ENCODE peak calls at places on chromosomes 11 and 22, in four cellular contexts. L is A549, M is WTC11, F is HepG2. K is an unnamed sample.

GRCh38 chr11:134676516-134677287 is 264.7 kb upstream of the B3GAT1 start:
- DNase-seq in F (no peak), M (no peak), L (no peak), K (no peak)

GRCh38 chr22:35540600-35541253 is at the start of gene RASD2:
- DNase-seq in F (no peak), L (peak; percentile 51), M (peak; percentile 56), K (no peak)

GRCh38 chr11:111845256-111846028 is 25.9 kb downstream of the ALG9 start:
- DNase-seq in F (no peak), M (no peak), L (no peak), K (no peak)

GRCh38 chr22:49307870-49308269 is 519.8 kb downstream of the BRD1 start:
- DNase-seq in M (no peak), F (no peak), L (no peak), K (no peak)

GRCh38 chr22:50505276-50505775 is 2.2 kb downstream of the LMF2 start:
- DNase-seq in M (no peak), F (no peak), L (no peak), K (no peak)

GRCh38 chr11:62705880-62706831 is 1.1 kb downstream of the BSCL2 start:
- DNase-seq in F (peak; percentile 83), L (peak; percentile 87), M (peak; percentile 96), K (peak; percentile 93)

GRCh38 chr11:86743223-86744118 is 56.9 kb upstream of the PRSS23 start:
- DNase-seq in F (peak; percentile 57), M (no peak), L (peak; percentile 78), K (peak; percentile 70)

GRCh38 chr11:697811-698311 is 2.2 kb downstream of the TMEM80 start:
- DNase-seq in M (no peak), F (no peak), L (no peak), K (no peak)

GRCh38 chr11:114226283-114226859 is 69.8 kb upstream of the NNMT start:
- DNase-seq in M (no peak), L (no peak), F (no peak), K (no peak)

GRCh38 chr11:13268791-13269190 is 8.8 kb upstream of the BMAL1 start:
- DNase-seq in M (no peak), F (no peak), L (no peak), K (no peak)

DNA sequence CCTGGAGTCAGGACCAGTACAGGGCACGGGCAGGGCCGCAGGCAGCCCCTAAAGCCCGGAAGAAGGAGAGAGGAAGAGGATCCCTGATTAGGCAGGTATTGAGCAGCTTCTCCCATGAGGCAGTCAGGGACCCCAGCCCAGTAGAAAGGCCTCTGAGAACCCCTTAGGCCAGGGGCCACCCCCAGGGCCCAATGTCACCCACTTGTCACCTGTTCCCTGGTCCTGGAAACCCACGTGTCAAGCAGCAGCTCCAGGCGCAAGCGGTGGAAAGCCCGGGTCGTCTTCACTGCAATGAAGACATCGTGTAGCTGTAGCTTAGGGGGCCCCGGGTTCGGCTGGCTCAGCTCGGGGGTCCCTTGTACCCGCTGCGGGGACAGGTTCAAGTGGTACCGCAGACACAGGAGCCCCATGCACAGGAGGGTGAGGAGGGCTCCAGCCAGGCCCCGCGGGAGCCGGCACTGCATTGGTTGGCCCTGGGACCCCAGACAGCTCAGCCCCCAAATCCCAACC is 415 bp downstream of the MFNG start:
- DNase-seq in M (no peak), F (no peak), L (no peak), K (no peak)
- TF ChIP-seq HMGXB4 in M (no peak), F (no peak), L (no peak), K (no peak)

DNA sequence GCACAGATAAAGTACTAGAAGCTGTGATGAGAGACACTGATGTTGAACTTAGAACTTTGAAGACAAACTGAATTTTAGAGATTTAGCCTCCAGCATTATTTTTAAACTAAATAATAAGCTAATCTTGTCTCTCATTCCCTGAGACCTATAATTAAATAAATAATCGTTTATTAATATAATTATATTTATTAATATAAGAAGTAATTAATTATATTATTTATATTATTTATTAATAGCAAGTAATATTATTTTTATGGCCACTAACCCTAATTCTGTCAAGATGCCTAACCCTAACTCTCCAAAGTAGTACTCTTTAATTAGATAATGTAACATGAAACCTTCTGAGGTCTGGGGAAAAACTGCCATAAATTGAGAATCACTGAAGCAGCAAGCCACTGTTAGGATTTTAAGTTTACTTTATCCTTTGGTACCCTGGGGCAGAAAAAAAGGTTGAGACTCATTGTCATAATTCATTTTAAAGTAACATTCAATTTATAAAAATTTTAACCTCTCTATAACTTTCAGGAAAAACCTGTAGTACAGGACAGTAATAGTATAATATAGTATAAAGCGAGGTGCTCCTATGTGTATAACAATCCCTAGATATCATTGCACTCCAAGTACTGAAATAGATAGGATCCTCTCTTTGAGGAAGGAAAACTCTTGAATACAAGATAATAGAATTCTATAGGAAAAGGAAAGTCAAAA is 85.4 kb downstream of the TTC28 start:
- DNase-seq in M (no peak), L (no peak), F (no peak), K (no peak)
- TF ChIP-seq HMGXB4 in M (no peak), L (no peak), F (no peak), K (no peak)

DNA sequence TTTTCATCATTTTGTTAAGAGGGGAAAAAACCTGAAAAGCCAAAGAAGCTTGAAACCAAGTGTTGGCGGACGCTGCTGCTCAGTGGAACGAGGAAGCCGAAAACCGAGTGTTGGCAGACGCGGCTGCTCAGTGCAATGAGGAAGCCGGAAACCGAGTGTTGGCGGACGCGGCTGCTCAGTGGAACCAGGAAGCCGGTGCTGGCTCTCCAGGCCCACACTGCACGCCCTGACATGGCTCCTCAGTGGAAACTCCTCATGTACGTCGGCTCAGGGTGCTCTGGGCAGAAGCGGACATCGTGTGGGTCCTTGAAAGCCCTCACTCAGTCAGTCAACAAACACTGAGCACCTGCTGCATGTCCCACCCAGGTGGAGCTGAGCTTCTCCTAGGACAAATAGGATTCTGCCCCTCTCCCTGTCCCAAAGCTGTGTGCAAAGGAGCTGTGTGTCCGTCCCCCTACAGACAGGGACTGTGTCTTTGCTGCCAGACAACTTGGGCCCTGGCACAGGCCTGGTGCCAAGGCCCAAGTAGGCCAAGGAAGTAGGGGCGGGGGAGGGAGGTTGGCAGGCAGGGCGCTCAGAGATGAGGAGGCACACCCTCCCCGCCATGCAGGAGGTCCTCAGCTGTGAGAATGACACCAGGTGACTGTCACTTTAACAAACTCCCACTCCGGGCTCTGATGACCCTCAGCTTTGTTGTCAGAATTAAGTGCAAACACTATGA is 37.3 kb downstream of the PHF21B start:
- DNase-seq in M (no peak), F (no peak), L (no peak), K (no peak)
- TF ChIP-seq HMGXB4 in M (no peak), F (no peak), L (no peak), K (no peak)

GRCh38 chr11:80307676-80308075 is 866.8 kb upstream of the TENM4 start:
- DNase-seq in M (no peak), F (no peak), L (no peak), K (no peak)
- TF ChIP-seq HMGXB4 in M (no peak), F (no peak), L (no peak), K (no peak)

GRCh38 chr11:36583667-36584066 is 10.6 kb upstream of the IFTAP start:
- DNase-seq in F (no peak), L (no peak), M (no peak), K (no peak)
- TF ChIP-seq HMGXB4 in F (no peak), L (no peak), M (no peak), K (no peak)